ENCODE peak calls at places on chromosomes 5 and 9, in nine cellular contexts. One of them, this sample, is unnamed.

GRCh38 chr9:4366649-4367330 is 66.9 kb upstream of the GLIS3 start:
- DNase-seq in cardiac septum: no peak
- DNase-seq in foreskin fibroblast: peak
- DNase-seq in left kidney: peak
- DNase-seq in caudate nucleus: peak
- DNase-seq in IMR-90: peak
- DNase-seq in NCI-H1105: peak
- DNase-seq in GM04503: no peak
- DNase-seq in NCI-H1092 treated with DMSO at 0.1 percent for 48 hours: peak
- DNase-seq in this sample: no peak

GRCh38 chr5:33756481-33756880 is 135.3 kb downstream of the ADAMTS12 start:
- DNase-seq in NCI-H1105: no peak
- DNase-seq in GM04503: no peak
- DNase-seq in foreskin fibroblast: no peak
- DNase-seq in IMR-90: no peak
- DNase-seq in NCI-H1092 treated with DMSO at 0.1 percent for 48 hours: no peak
- DNase-seq in caudate nucleus: no peak
- DNase-seq in left kidney: no peak
- DNase-seq in cardiac septum: no peak
- DNase-seq in this sample: no peak

GRCh38 chr5:72612810-72613209 is 105.6 kb upstream of the ZNF366 start:
- DNase-seq in IMR-90: peak
- DNase-seq in cardiac septum: no peak
- DNase-seq in NCI-H1105: no peak
- DNase-seq in caudate nucleus: no peak
- DNase-seq in NCI-H1092 treated with DMSO at 0.1 percent for 48 hours: no peak
- DNase-seq in GM04503: no peak
- DNase-seq in foreskin fibroblast: no peak
- DNase-seq in left kidney: no peak
- DNase-seq in this sample: no peak

GRCh38 chr5:172904643-172905345 is 54.4 kb upstream of the RPL26L1 start:
- DNase-seq in caudate nucleus: no peak
- DNase-seq in foreskin fibroblast: peak
- DNase-seq in GM04503: peak
- DNase-seq in NCI-H1105: peak
- DNase-seq in IMR-90: peak
- DNase-seq in left kidney: peak
- DNase-seq in cardiac septum: peak
- DNase-seq in NCI-H1092 treated with DMSO at 0.1 percent for 48 hours: peak
- DNase-seq in this sample: no peak

GRCh38 chr5:124570285-124571035 is 176.0 kb downstream of the ZNF608 start:
- DNase-seq in foreskin fibroblast: no peak
- DNase-seq in left kidney: peak
- DNase-seq in caudate nucleus: no peak
- DNase-seq in cardiac septum: no peak
- DNase-seq in IMR-90: no peak
- DNase-seq in NCI-H1092 treated with DMSO at 0.1 percent for 48 hours: no peak
- DNase-seq in GM04503: no peak
- DNase-seq in NCI-H1105: no peak
- DNase-seq in this sample: no peak

GRCh38 chr9:68804911-68805889 is 100.2 kb downstream of the PIP5K1B start:
- DNase-seq in NCI-H1105: no peak
- DNase-seq in cardiac septum: no peak
- DNase-seq in left kidney: no peak
- DNase-seq in foreskin fibroblast: no peak
- DNase-seq in GM04503: no peak
- DNase-seq in caudate nucleus: no peak
- DNase-seq in IMR-90: no peak
- DNase-seq in NCI-H1092 treated with DMSO at 0.1 percent for 48 hours: no peak
- DNase-seq in this sample: no peak

GRCh38 chr9:16363073-16363781 is 507.2 kb downstream of the BNC2 start:
- DNase-seq in IMR-90: no peak
- DNase-seq in cardiac septum: no peak
- DNase-seq in NCI-H1105: no peak
- DNase-seq in foreskin fibroblast: no peak
- DNase-seq in caudate nucleus: no peak
- DNase-seq in NCI-H1092 treated with DMSO at 0.1 percent for 48 hours: no peak
- DNase-seq in left kidney: no peak
- DNase-seq in GM04503: no peak
- DNase-seq in this sample: no peak

GRCh38 chr9:99167120-99167519 is 54.6 kb downstream of the ALG2 start:
- DNase-seq in IMR-90: no peak
- DNase-seq in NCI-H1092 treated with DMSO at 0.1 percent for 48 hours: no peak
- DNase-seq in foreskin fibroblast: no peak
- DNase-seq in NCI-H1105: no peak
- DNase-seq in left kidney: no peak
- DNase-seq in caudate nucleus: no peak
- DNase-seq in GM04503: no peak
- DNase-seq in cardiac septum: no peak
- DNase-seq in this sample: no peak

GRCh38 chr5:115626444-115626823 is 598 bp upstream of the TMED7 start:
- DNase-seq in cardiac septum: no peak
- DNase-seq in NCI-H1092 treated with DMSO at 0.1 percent for 48 hours: peak
- DNase-seq in caudate nucleus: no peak
- DNase-seq in left kidney: no peak
- DNase-seq in IMR-90: peak
- DNase-seq in NCI-H1105: no peak
- DNase-seq in GM04503: no peak
- DNase-seq in foreskin fibroblast: peak
- DNase-seq in this sample: peak

GRCh38 chr5:181059297-181060230 is 19.5 kb downstream of the BTNL9 start:
- DNase-seq in caudate nucleus: no peak
- DNase-seq in left kidney: peak
- DNase-seq in GM04503: no peak
- DNase-seq in NCI-H1105: no peak
- DNase-seq in NCI-H1092 treated with DMSO at 0.1 percent for 48 hours: no peak
- DNase-seq in IMR-90: no peak
- DNase-seq in foreskin fibroblast: no peak
- DNase-seq in cardiac septum: no peak
- DNase-seq in this sample: peak

GRCh38 chr5:178392998-178393397 is 160.4 kb upstream of the PHYKPL start:
- DNase-seq in NCI-H1105: no peak
- DNase-seq in foreskin fibroblast: no peak
- DNase-seq in NCI-H1092 treated with DMSO at 0.1 percent for 48 hours: no peak
- DNase-seq in IMR-90: no peak
- DNase-seq in left kidney: no peak
- DNase-seq in GM04503: no peak
- DNase-seq in cardiac septum: peak
- DNase-seq in caudate nucleus: no peak
- DNase-seq in this sample: peak

GRCh38 chr9:134055981-134056461 is 11.8 kb downstream of the BRD3 start:
- DNase-seq in cardiac septum: peak
- DNase-seq in NCI-H1105: no peak
- DNase-seq in GM04503: peak
- DNase-seq in caudate nucleus: peak
- DNase-seq in NCI-H1092 treated with DMSO at 0.1 percent for 48 hours: peak
- DNase-seq in foreskin fibroblast: peak
- DNase-seq in IMR-90: peak
- DNase-seq in left kidney: no peak
- DNase-seq in this sample: peak

GRCh38 chr9:125912261-125912660 is 165.1 kb downstream of the PBX3 start:
- DNase-seq in left kidney: no peak
- DNase-seq in cardiac septum: no peak
- DNase-seq in caudate nucleus: no peak
- DNase-seq in IMR-90: no peak
- DNase-seq in NCI-H1092 treated with DMSO at 0.1 percent for 48 hours: no peak
- DNase-seq in GM04503: no peak
- DNase-seq in foreskin fibroblast: no peak
- DNase-seq in NCI-H1105: peak
- DNase-seq in this sample: no peak

GRCh38 chr5:16733597-16733996 is 116.8 kb upstream of the RETREG1 start:
- DNase-seq in left kidney: no peak
- DNase-seq in cardiac septum: no peak
- DNase-seq in foreskin fibroblast: no peak
- DNase-seq in GM04503: no peak
- DNase-seq in NCI-H1092 treated with DMSO at 0.1 percent for 48 hours: peak
- DNase-seq in NCI-H1105: no peak
- DNase-seq in caudate nucleus: no peak
- DNase-seq in IMR-90: no peak
- DNase-seq in this sample: no peak

GRCh38 chr5:40406426-40407211 is 273.1 kb upstream of the PTGER4 start:
- DNase-seq in foreskin fibroblast: no peak
- DNase-seq in NCI-H1105: no peak
- DNase-seq in cardiac septum: no peak
- DNase-seq in IMR-90: no peak
- DNase-seq in NCI-H1092 treated with DMSO at 0.1 percent for 48 hours: no peak
- DNase-seq in caudate nucleus: no peak
- DNase-seq in left kidney: peak
- DNase-seq in GM04503: no peak
- DNase-seq in this sample: no peak

GRCh38 chr9:135348076-135348787 is 131.3 kb upstream of the PPP1R26 start:
- DNase-seq in foreskin fibroblast: no peak
- DNase-seq in GM04503: no peak
- DNase-seq in NCI-H1092 treated with DMSO at 0.1 percent for 48 hours: no peak
- DNase-seq in caudate nucleus: no peak
- DNase-seq in cardiac septum: no peak
- DNase-seq in left kidney: no peak
- DNase-seq in NCI-H1105: no peak
- DNase-seq in IMR-90: no peak
- DNase-seq in this sample: peak

GRCh38 chr5:100900796-100901731 is 2.0 kb downstream of the ST8SIA4 start:
- DNase-seq in NCI-H1092 treated with DMSO at 0.1 percent for 48 hours: peak
- DNase-seq in caudate nucleus: no peak
- DNase-seq in IMR-90: peak
- DNase-seq in NCI-H1105: peak
- DNase-seq in GM04503: no peak
- DNase-seq in foreskin fibroblast: peak
- DNase-seq in left kidney: peak
- DNase-seq in cardiac septum: peak
- DNase-seq in this sample: peak

GRCh38 chr5:173542964-173543363 is 73.5 kb downstream of the BOD1 start:
- DNase-seq in cardiac septum: no peak
- DNase-seq in GM04503: no peak
- DNase-seq in foreskin fibroblast: no peak
- DNase-seq in NCI-H1092 treated with DMSO at 0.1 percent for 48 hours: no peak
- DNase-seq in caudate nucleus: no peak
- DNase-seq in IMR-90: no peak
- DNase-seq in left kidney: no peak
- DNase-seq in NCI-H1105: no peak
- DNase-seq in this sample: no peak

GRCh38 chr5:59503223-59503622 is 390.3 kb downstream of the PDE4D start:
- DNase-seq in NCI-H1092 treated with DMSO at 0.1 percent for 48 hours: no peak
- DNase-seq in NCI-H1105: no peak
- DNase-seq in cardiac septum: no peak
- DNase-seq in IMR-90: no peak
- DNase-seq in GM04503: no peak
- DNase-seq in caudate nucleus: no peak
- DNase-seq in foreskin fibroblast: no peak
- DNase-seq in left kidney: peak
- DNase-seq in this sample: no peak

GRCh38 chr9:22035591-22036011 is 26.5 kb upstream of the CDKN2B start:
- DNase-seq in GM04503: no peak
- DNase-seq in left kidney: no peak
- DNase-seq in foreskin fibroblast: no peak
- DNase-seq in NCI-H1092 treated with DMSO at 0.1 percent for 48 hours: no peak
- DNase-seq in caudate nucleus: no peak
- DNase-seq in NCI-H1105: no peak
- DNase-seq in cardiac septum: no peak
- DNase-seq in IMR-90: no peak
- DNase-seq in this sample: no peak

GRCh38 chr5:143274952-143275351 is 128.5 kb downstream of the NR3C1 start:
- DNase-seq in foreskin fibroblast: no peak
- DNase-seq in left kidney: no peak
- DNase-seq in NCI-H1092 treated with DMSO at 0.1 percent for 48 hours: no peak
- DNase-seq in GM04503: no peak
- DNase-seq in caudate nucleus: no peak
- DNase-seq in cardiac septum: no peak
- DNase-seq in IMR-90: no peak
- DNase-seq in NCI-H1105: no peak
- DNase-seq in this sample: no peak

This sample was measured in osteoblast.